ENCODE peak calls at places on chromosomes 4 and X, in nine cellular contexts. W, U, K, Y, B, F, L, C and O are unnamed samples.

GRCh38 chrX:104482757-104483156 is 83.2 kb upstream of the IL1RAPL2 start:
- DNase-seq in W (no peak), U (no peak), K (no peak), Y (no peak), B (no peak), F (no peak), L (peak), C (no peak), O (no peak)

GRCh38 chrX:7889680-7890079 is 37.5 kb downstream of the PNPLA4 start:
- DNase-seq in W (no peak), U (no peak), K (peak), Y (no peak), B (no peak), F (no peak), L (no peak), C (peak), O (no peak)

GRCh38 chrX:19625612-19626011 is 110.3 kb upstream of the MAP3K15 start:
- DNase-seq in W (no peak), U (no peak), K (no peak), Y (peak), B (no peak), F (no peak), L (peak), C (no peak), O (no peak)

GRCh38 chr4:69584135-69584534 is 55.3 kb downstream of the UGT2A2 start:
- DNase-seq in W (no peak), U (no peak), K (no peak), Y (no peak), B (no peak), F (no peak), L (no peak), C (no peak), O (no peak)

GRCh38 chrX:44506688-44507087 is 36.0 kb downstream of the FUNDC1 start:
- DNase-seq in W (no peak), U (no peak), K (no peak), Y (no peak), B (no peak), F (no peak), L (peak), C (no peak), O (no peak)

GRCh38 chr4:152983221-152983620 is 47.1 kb downstream of the FHDC1 start:
- DNase-seq in W (no peak), U (no peak), K (no peak), Y (no peak), B (no peak), F (no peak), L (peak), C (peak), O (no peak)

GRCh38 chr4:169098054-169098896 is 88.2 kb upstream of the CBR4 start:
- DNase-seq in W (no peak), U (no peak), K (no peak), Y (no peak), B (no peak), F (no peak), L (no peak), C (peak), O (no peak)

GRCh38 chr4:79598801-79599200 is 190.8 kb upstream of the GK2 start:
- DNase-seq in W (no peak), U (no peak), K (no peak), Y (no peak), B (no peak), F (no peak), L (no peak), C (no peak), O (no peak)

GRCh38 chr4:42519803-42520417 is 122.6 kb downstream of the SHISA3 start:
- DNase-seq in W (peak), U (no peak), K (peak), Y (no peak), B (peak), F (peak), L (peak), C (peak), O (peak)

GRCh38 chr4:106892786-106893185 is 143.3 kb downstream of the DKK2 start:
- DNase-seq in W (no peak), U (no peak), K (no peak), Y (no peak), B (no peak), F (no peak), L (no peak), C (no peak), O (no peak)

GRCh38 chr4:172042714-172043114 is 229.5 kb downstream of the GALNTL6 start:
- DNase-seq in W (no peak), U (no peak), K (no peak), Y (no peak), B (no peak), F (no peak), L (no peak), C (no peak), O (no peak)

GRCh38 chr4:19657856-19658255 is 593.8 kb upstream of the SLIT2 start:
- DNase-seq in W (no peak), U (no peak), K (no peak), Y (no peak), B (no peak), F (no peak), L (no peak), C (no peak), O (no peak)

GRCh38 chr4:85932371-85933305 is 427.2 kb downstream of the MAPK10 start:
- DNase-seq in W (no peak), U (no peak), K (peak), Y (no peak), B (no peak), F (no peak), L (peak), C (peak), O (no peak)

GRCh38 chrX:70664726-70665125 is 220.1 kb downstream of the DLG3 start:
- DNase-seq in W (no peak), U (no peak), K (no peak), Y (no peak), B (no peak), F (no peak), L (peak), C (peak), O (no peak)

GRCh38 chrX:95382799-95383198 is 1301.8 kb upstream of the DIAPH2 start:
- DNase-seq in W (no peak), U (no peak), K (no peak), Y (no peak), B (no peak), F (no peak), L (no peak), C (no peak), O (no peak)

GRCh38 chr4:74487771-74488170 is 42.8 kb downstream of the AREG start:
- DNase-seq in W (no peak), U (no peak), K (no peak), Y (no peak), B (no peak), F (no peak), L (no peak), C (no peak), O (no peak)

GRCh38 chrX:101759000-101759399 is 99.3 kb upstream of the ARMCX2 start:
- DNase-seq in W (peak), U (no peak), K (peak), Y (no peak), B (peak), F (peak), L (peak), C (peak), O (no peak)

GRCh38 chr4:148926861-148927260 is 484.6 kb upstream of the NR3C2 start:
- DNase-seq in W (no peak), U (no peak), K (no peak), Y (no peak), B (no peak), F (peak), L (peak), C (peak), O (no peak)

GRCh38 chr4:7041851-7042696 is 1.1 kb upstream of the TADA2B start:
- DNase-seq in W (peak), U (no peak), K (no peak), Y (no peak), B (no peak), F (peak), L (no peak), C (no peak), O (peak)

GRCh38 chrX:29662759-29663503 is 552.4 kb upstream of the MAGEB2 start:
- DNase-seq in W (no peak), U (no peak), K (no peak), Y (no peak), B (no peak), F (no peak), L (peak), C (peak), O (no peak)

GRCh38 chr4:14396183-14396582 is 606.1 kb upstream of the CPEB2 start:
- DNase-seq in W (no peak), U (no peak), K (no peak), Y (no peak), B (no peak), F (no peak), L (no peak), C (no peak), O (no peak)

GRCh38 chrX:30893206-30893605 is 4.2 kb upstream of the TAB3 start:
- DNase-seq in W (no peak), U (no peak), K (no peak), Y (no peak), B (no peak), F (no peak), L (no peak), C (peak), O (no peak)

GRCh38 chr4:123661080-123661737 is 264.6 kb downstream of the SPRY1 start:
- DNase-seq in W (peak), U (no peak), K (no peak), Y (no peak), B (no peak), F (no peak), L (no peak), C (peak), O (no peak)

GRCh38 chrX:8987672-8988250 is 46.2 kb downstream of the FAM9B start:
- DNase-seq in W (peak), U (peak), K (no peak), Y (peak), B (peak), F (peak), L (no peak), C (no peak), O (no peak)

GRCh38 chr4:66766557-66766956 is 778.7 kb downstream of the CENPC start:
- DNase-seq in W (no peak), U (no peak), K (no peak), Y (no peak), B (no peak), F (no peak), L (peak), C (no peak), O (no peak)

GRCh38 chr4:119300072-119300387 is 21.9 kb downstream of the FABP2 start:
- DNase-seq in W (no peak), U (peak), K (no peak), Y (peak), B (peak), F (no peak), L (no peak), C (no peak), O (no peak)

GRCh38 chrX:124440674-124441073 is 94.3 kb downstream of the SH2D1A start:
- DNase-seq in W (no peak), U (no peak), K (no peak), Y (no peak), B (no peak), F (no peak), L (no peak), C (no peak), O (no peak)

GRCh38 chr4:150119492-150119891 is 41.2 kb downstream of the DCLK2 start:
- DNase-seq in W (no peak), U (no peak), K (no peak), Y (no peak), B (no peak), F (no peak), L (peak), C (peak), O (no peak)

GRCh38 chr4:153655004-153655541 is 29.0 kb upstream of the TLR2 start:
- DNase-seq in W (no peak), U (no peak), K (no peak), Y (no peak), B (no peak), F (no peak), L (no peak), C (no peak), O (no peak)

GRCh38 chr4:108029731-108030130 is 40.0 kb downstream of the HADH start:
- DNase-seq in W (no peak), U (no peak), K (no peak), Y (no peak), B (no peak), F (no peak), L (no peak), C (no peak), O (no peak)

GRCh38 chr4:4919926-4920325 is 60.5 kb downstream of the MSX1 start:
- DNase-seq in W (no peak), U (no peak), K (no peak), Y (no peak), B (no peak), F (no peak), L (no peak), C (no peak), O (no peak)

GRCh38 chr4:118989098-118990080 is 100.7 kb downstream of the SYNPO2 start:
- DNase-seq in W (no peak), U (no peak), K (no peak), Y (no peak), B (no peak), F (no peak), L (no peak), C (peak), O (no peak)

GRCh38 chr4:102299708-102300107 is 45.6 kb downstream of the SLC39A8 start:
- DNase-seq in W (peak), U (no peak), K (peak), Y (no peak), B (no peak), F (no peak), L (peak), C (peak), O (no peak)